ENCODE peak calls at places on chromosomes 16 and 17, in eight cellular contexts. E, I, J, O, S, X, Z and G are unnamed samples.
A peak's percentile ranks its signal among the peaks of the same experiment; 100 is the strongest.

GRCh38 chr17:74939534-74939933 is 3.8 kb downstream of the OTOP3 start:
- DNase-seq in E (no peak), I (no peak), J (no peak), O (no peak), S (no peak), X (no peak), Z (no peak), G (no peak)

GRCh38 chr16:50298075-50298460 is 31.7 kb downstream of the ADCY7 start:
- DNase-seq in E (no peak), I (no peak), J (no peak), O (no peak), S (no peak), X (no peak), Z (peak; percentile 24), G (no peak)

GRCh38 chr17:71528210-71528609 is 592.6 kb upstream of the SOX9 start:
- DNase-seq in E (no peak), I (no peak), J (no peak), O (no peak), S (no peak), X (no peak), Z (no peak), G (no peak)

GRCh38 chr16:29806641-29807425 is 504 bp downstream of the MAZ start:
- DNase-seq in E (no peak), I (peak; percentile 63), J (no peak), O (peak; percentile 64), S (peak; percentile 64), X (no peak), Z (peak; percentile 92), G (peak; percentile 78)

GRCh38 chr16:78122774-78123315 is 23.4 kb downstream of the WWOX start:
- DNase-seq in E (no peak), I (no peak), J (peak; percentile 75), O (no peak), S (peak; percentile 76), X (no peak), Z (no peak), G (no peak)

GRCh38 chr16:79071424-79071823 is 529.1 kb downstream of the MAF start:
- DNase-seq in E (no peak), I (no peak), J (no peak), O (peak; percentile 12), S (no peak), X (no peak), Z (no peak), G (no peak)

GRCh38 chr16:88451586-88452484 is 1.2 kb upstream of the ZFPM1 start:
- DNase-seq in E (no peak), I (no peak), J (no peak), O (no peak), S (no peak), X (no peak), Z (no peak), G (no peak)

GRCh38 chr17:51860934-51861561 is 297.5 kb downstream of the CA10 start:
- DNase-seq in E (no peak), I (no peak), J (peak; percentile 3), O (peak; percentile 47), S (no peak), X (no peak), Z (no peak), G (no peak)

GRCh38 chr16:54504372-54504771 is 217.8 kb upstream of the IRX3 start:
- DNase-seq in E (no peak), I (no peak), J (no peak), O (peak; percentile 19), S (no peak), X (no peak), Z (no peak), G (no peak)

GRCh38 chr17:7852919-7853692 is 1.8 kb upstream of the TMEM88 start:
- DNase-seq in E (no peak), I (no peak), J (no peak), O (no peak), S (no peak), X (no peak), Z (peak; percentile 80), G (peak; percentile 51)

GRCh38 chr17:64165347-64165746 is 35.4 kb upstream of the ERN1 start:
- DNase-seq in E (no peak), I (no peak), J (no peak), O (no peak), S (no peak), X (no peak), Z (no peak), G (no peak)

GRCh38 chr17:45234641-45235040 is 13.0 kb downstream of the FMNL1 start:
- DNase-seq in E (no peak), I (no peak), J (no peak), O (no peak), S (no peak), X (no peak), Z (no peak), G (no peak)

GRCh38 chr16:67862623-67863583 is 9.9 kb upstream of the EDC4 start:
- DNase-seq in E (no peak), I (peak; percentile 77), J (peak; percentile 79), O (no peak), S (peak; percentile 69), X (no peak), Z (peak; percentile 82), G (no peak)

GRCh38 chr16:66344533-66345145 is 21.9 kb upstream of the CDH5 start:
- DNase-seq in E (no peak), I (no peak), J (peak; percentile 63), O (no peak), S (peak; percentile 51), X (no peak), Z (no peak), G (no peak)

GRCh38 chr17:74185786-74186185 is 17.7 kb upstream of the RPL38 start:
- DNase-seq in E (no peak), I (no peak), J (no peak), O (no peak), S (no peak), X (no peak), Z (peak; percentile 41), G (peak; percentile 20)

GRCh38 chr17:64128787-64129514 is 993 bp downstream of the ERN1 start:
- DNase-seq in E (no peak), I (no peak), J (peak; percentile 53), O (peak; percentile 62), S (peak; percentile 28), X (no peak), Z (no peak), G (peak; percentile 59)

GRCh38 chr17:74760404-74761105 is 12.1 kb downstream of the NHERF1 start:
- DNase-seq in E (no peak), I (no peak), J (no peak), O (no peak), S (peak; percentile 17), X (no peak), Z (no peak), G (no peak)

GRCh38 chr17:12547829-12548228 is 117.9 kb upstream of the MYOCD start:
- DNase-seq in E (no peak), I (no peak), J (no peak), O (no peak), S (no peak), X (no peak), Z (no peak), G (no peak)

GRCh38 chr17:12548558-12548957 is 117.1 kb upstream of the MYOCD start:
- DNase-seq in E (no peak), I (no peak), J (no peak), O (no peak), S (no peak), X (no peak), Z (no peak), G (no peak)

GRCh38 chr17:12545877-12546513 is 119.7 kb upstream of the MYOCD start:
- DNase-seq in E (no peak), I (no peak), J (peak; percentile 71), O (peak; percentile 19), S (peak; percentile 47), X (no peak), Z (no peak), G (no peak)

GRCh38 chr17:12549499-12549901 is 116.2 kb upstream of the MYOCD start:
- DNase-seq in E (no peak), I (no peak), J (peak; percentile 8), O (no peak), S (peak; percentile 25), X (no peak), Z (no peak), G (no peak)

DNA sequence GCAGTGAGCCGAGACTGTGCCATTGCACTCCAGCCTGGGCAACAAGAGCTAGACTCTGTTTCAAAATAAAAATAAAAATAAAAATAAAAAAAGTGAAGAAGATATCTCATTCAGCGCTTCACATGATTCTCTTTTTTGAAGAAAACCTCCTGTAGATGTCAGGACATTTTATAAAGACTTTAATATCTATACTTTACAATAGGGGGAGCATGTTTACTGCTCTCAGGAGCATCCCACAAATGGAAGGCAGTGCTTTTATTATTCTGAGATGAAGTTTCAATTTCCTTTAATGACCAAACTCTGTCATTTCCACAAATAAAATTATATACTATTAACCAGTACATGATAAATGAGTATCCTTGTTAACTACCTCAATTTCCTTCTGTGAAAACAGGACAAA is 118.7 kb upstream of the MYOCD start:
- DNase-seq in E (no peak), I (no peak), J (no peak), O (no peak), S (no peak), X (no peak), Z (no peak), G (no peak)
- TF ChIP-seq CTCF in E (no peak), I (peak; percentile 24), J (no peak), O (no peak), S (peak; percentile 13), X (no peak), Z (no peak), G (no peak)

GRCh38 chr17:44210342-44211192 is 8.9 kb downstream of the UBTF start:
- DNase-seq in E (no peak), I (peak; percentile 89), J (peak; percentile 93), O (peak; percentile 92), S (peak; percentile 87), X (peak; percentile 35), Z (peak; percentile 94), G (peak; percentile 93)
- TF ChIP-seq CTCF in E (peak; percentile 78), I (peak; percentile 99), J (peak; percentile 77), O (peak; percentile 94), S (peak; percentile 92), X (peak; percentile 98), Z (peak; percentile 96), G (peak; percentile 99)

DNA sequence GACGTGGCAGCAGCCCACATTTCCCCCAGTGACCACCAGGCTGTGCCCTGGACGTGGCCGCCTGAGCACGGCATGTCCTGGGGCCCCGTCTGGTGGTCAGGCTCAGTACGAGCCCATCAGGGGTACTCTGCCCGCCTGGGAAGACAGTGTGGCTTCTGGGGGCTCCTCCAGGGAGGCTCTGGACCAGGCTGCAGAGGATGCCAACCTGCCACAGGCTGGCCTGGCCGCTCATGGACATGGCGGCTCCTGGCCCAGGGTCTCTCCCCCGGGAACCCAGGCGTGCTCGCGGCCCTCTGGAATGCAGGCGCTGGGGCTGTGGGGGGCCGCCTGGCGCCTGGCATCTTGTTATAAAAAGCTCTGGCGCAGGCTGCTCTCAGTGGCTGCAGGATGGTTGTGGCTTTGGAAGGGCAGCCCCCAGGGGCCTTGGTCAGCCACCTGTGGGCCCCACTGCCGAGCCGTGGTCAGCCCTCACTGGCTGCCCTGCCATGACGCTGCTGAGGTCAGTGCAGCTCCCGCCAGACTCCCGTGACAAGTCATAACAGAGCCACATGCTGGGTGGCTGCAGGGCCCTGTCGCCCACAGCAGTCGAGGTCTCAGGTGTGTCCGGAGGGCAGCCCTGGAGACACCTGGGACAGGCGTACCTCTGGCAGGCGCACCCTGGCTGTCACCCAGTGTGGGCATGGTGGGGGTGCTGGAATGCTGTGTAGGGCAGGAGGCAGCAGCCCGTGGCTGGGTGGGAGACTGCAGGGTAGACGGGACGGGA is 15.0 kb downstream of the CENPX start:
- DNase-seq in E (no peak), I (no peak), J (no peak), O (no peak), S (peak; percentile 30), X (no peak), Z (no peak), G (no peak)
- TF ChIP-seq CTCF in E (peak; percentile 33), I (no peak), J (no peak), O (no peak), S (peak; percentile 30), X (no peak), Z (no peak), G (no peak)

GRCh38 chr17:9162275-9162985 is 141.1 kb downstream of the NTN1 start:
- DNase-seq in E (no peak), I (no peak), J (no peak), O (no peak), S (no peak), X (no peak), Z (no peak), G (no peak)
- TF ChIP-seq CTCF in E (no peak), I (peak; percentile 13), J (no peak), O (no peak), S (peak; percentile 11), X (peak; percentile 83), Z (no peak), G (no peak)